ENCODE peak calls at places on chromosomes 7 and 10, in eight cellular contexts. S, N, A, J, B, L, R and Q are unnamed samples.

GRCh38 chr7:43553999-43554398 is 28.9 kb upstream of the STK17A start:
- DNase-seq in N (no peak), R (no peak), J (no peak), A (no peak), S (no peak), L (no peak), B (no peak), Q (no peak)

GRCh38 chr10:56470701-56471100 is 109.6 kb upstream of the ZWINT start:
- DNase-seq in N (no peak), R (no peak), A (no peak), J (no peak), L (no peak), B (no peak), S (no peak), Q (no peak)

GRCh38 chr10:32131388-32131787 is 75.2 kb upstream of the KIF5B start:
- DNase-seq in S (no peak), B (no peak), J (peak; percentile 74), A (no peak), N (no peak), R (no peak), L (no peak), Q (no peak)

GRCh38 chr7:80153446-80153845 is 18.8 kb downstream of the GNAI1 start:
- DNase-seq in J (no peak), R (peak; percentile 64), A (no peak), N (no peak), B (no peak), S (no peak), L (no peak), Q (no peak)

GRCh38 chr7:4749363-4749762 is 26.1 kb upstream of the AP5Z1 start:
- DNase-seq in L (no peak), N (no peak), S (no peak), B (no peak), A (no peak), R (no peak), J (no peak), Q (no peak)

GRCh38 chr10:70232859-70233108 is 445 bp downstream of the PPA1 start:
- DNase-seq in J (no peak), N (no peak), A (no peak), B (no peak), L (no peak), R (no peak), S (no peak), Q (no peak)

GRCh38 chr10:90289037-90289436 is 568.8 kb downstream of the HTR7 start:
- DNase-seq in B (no peak), L (no peak), S (no peak), R (peak; percentile 56), J (peak; percentile 52), A (no peak), N (no peak), Q (no peak)

GRCh38 chr7:38393874-38394273 is 120.4 kb upstream of the TARP start:
- DNase-seq in L (no peak), J (no peak), N (no peak), S (no peak), A (no peak), R (no peak), B (no peak), Q (no peak)

GRCh38 chr10:124011464-124011863 is 81.9 kb downstream of the CHST15 start:
- DNase-seq in A (no peak), J (no peak), S (no peak), N (no peak), L (no peak), R (no peak), B (no peak), Q (no peak)

GRCh38 chr7:39073432-39073831 is 95.7 kb downstream of the POU6F2 start:
- DNase-seq in R (no peak), L (peak; percentile 10), B (no peak), A (no peak), S (no peak), N (peak; percentile 12), J (peak; percentile 22), Q (no peak)

GRCh38 chr7:13989138-13989943 is at the start of gene ETV1:
- DNase-seq in N (peak; percentile 78), A (no peak), R (peak; percentile 85), B (no peak), L (peak; percentile 46), J (peak; percentile 81), S (no peak), Q (peak; percentile 92)

GRCh38 chr7:1915326-1915725 is 245.2 kb downstream of the ELFN1 start:
- DNase-seq in N (no peak), L (no peak), S (no peak), R (no peak), J (no peak), A (no peak), B (no peak), Q (no peak)

GRCh38 chr10:129877773-129878371 is 86.2 kb downstream of the EBF3 start:
- DNase-seq in S (no peak), N (peak; percentile 87), A (no peak), J (no peak), B (no peak), L (no peak), R (peak; percentile 11), Q (peak; percentile 65)

GRCh38 chr7:158492372-158492771 is 95.3 kb downstream of the PTPRN2 start:
- DNase-seq in A (no peak), R (no peak), B (no peak), L (no peak), S (no peak), J (no peak), N (no peak), Q (no peak)

GRCh38 chr7:82373890-82374289 is 69.7 kb downstream of the CACNA2D1 start:
- DNase-seq in J (peak; percentile 3), L (no peak), S (no peak), B (no peak), R (no peak), N (no peak), A (no peak), Q (no peak)

GRCh38 chr7:48118041-48118440 is 29.0 kb downstream of the UPP1 start:
- DNase-seq in N (no peak), S (no peak), L (no peak), J (no peak), B (no peak), A (no peak), R (no peak), Q (no peak)

GRCh38 chr10:89283988-89284475 is 17.8 kb upstream of the IFIT2 start:
- DNase-seq in B (peak; percentile 84), R (peak; percentile 97), N (no peak), A (no peak), S (peak; percentile 78), L (no peak), J (peak; percentile 44), Q (no peak)

GRCh38 chr7:27161214-27161720 is 4.1 kb downstream of the HOXA9 start:
- DNase-seq in A (no peak), J (no peak), B (no peak), S (no peak), R (peak; percentile 50), L (no peak), N (no peak), Q (no peak)

GRCh38 chr10:131259535-131259934 is 52.0 kb downstream of the TCERG1L start:
- DNase-seq in L (no peak), B (no peak), S (no peak), N (no peak), A (no peak), R (no peak), J (no peak), Q (no peak)

GRCh38 chr10:49310460-49310859 is 11.5 kb downstream of the C10orf71 start:
- DNase-seq in R (no peak), L (no peak), N (no peak), A (no peak), B (no peak), J (no peak), S (no peak), Q (no peak)

GRCh38 chr10:92830478-92831389 is 17.6 kb upstream of the EXOC6 start:
- DNase-seq in A (no peak), S (no peak), J (peak; percentile 91), R (no peak), B (no peak), L (no peak), N (no peak), Q (peak; percentile 93)

GRCh38 chr10:84244651-84245270 is at the start of gene RGR:
- DNase-seq in J (no peak), L (no peak), N (no peak), B (no peak), R (no peak), S (no peak), A (no peak), Q (peak; percentile 47)

GRCh38 chr7:131896189-131896855 is 339.9 kb upstream of the PODXL start:
- DNase-seq in R (no peak), J (peak; percentile 7), L (no peak), S (no peak), B (no peak), A (no peak), N (no peak), Q (peak; percentile 37)

GRCh38 chr10:64116731-64117130 is 595.5 kb downstream of the REEP3 start:
- DNase-seq in N (no peak), J (no peak), B (no peak), R (no peak), S (no peak), A (no peak), L (no peak), Q (no peak)